ENCODE peak calls at places on chromosome 15, in five cellular contexts. I is esophagus muscularis mucosa, E is sigmoid colon, O is mesendoderm, U is SK-N-SH. J is an unnamed sample.

GRCh38 chr15:87881001-87881400 is 375.5 kb downstream of the NTRK3 start:
- DNase-seq in U (no peak), O (peak; percentile 5), E (no peak), I (no peak), J (no peak)

GRCh38 chr15:33729648-33730047 is 238.6 kb upstream of the CHRM5 start:
- DNase-seq in I (no peak), E (no peak), U (peak; percentile 14), O (no peak), J (no peak)

GRCh38 chr15:82647835-82648256 is 683 bp upstream of the CPEB1 start:
- DNase-seq in O (peak; percentile 45), U (peak; percentile 84), I (no peak), E (peak; percentile 75), J (peak; percentile 60)

GRCh38 chr15:87269566-87269965 is 987.0 kb downstream of the NTRK3 start:
- DNase-seq in U (no peak), E (no peak), I (no peak), O (peak; percentile 21), J (no peak)

GRCh38 chr15:78685157-78685830 is 44.3 kb upstream of the CHRNB4 start:
- DNase-seq in O (peak; percentile 19), I (no peak), E (no peak), U (peak; percentile 32), J (no peak)

GRCh38 chr15:49742381-49742780 is 121.5 kb downstream of the DTWD1 start:
- DNase-seq in O (no peak), I (no peak), U (no peak), E (no peak), J (no peak)

GRCh38 chr15:33179874-33180273 is 14.6 kb downstream of the FMN1 start:
- DNase-seq in O (no peak), U (no peak), E (no peak), I (no peak), J (no peak)

GRCh38 chr15:68230157-68231100 is 901 bp upstream of the CLN6 start:
- DNase-seq in I (peak; percentile 88), U (peak; percentile 35), E (no peak), O (no peak), J (no peak)

GRCh38 chr15:84876269-84876668 is 8.2 kb upstream of the SLC28A1 start:
- DNase-seq in E (no peak), O (no peak), U (no peak), I (no peak), J (no peak)

GRCh38 chr15:63210151-63211051 is 21.0 kb downstream of the RAB8B start:
- DNase-seq in I (no peak), E (no peak), O (peak; percentile 78), U (no peak), J (no peak)

GRCh38 chr15:67968564-67969440 is 85.3 kb upstream of the PIAS1 start:
- DNase-seq in U (no peak), I (no peak), E (no peak), O (no peak), J (peak; percentile 88)

GRCh38 chr15:51870774-51871173 is 41.3 kb downstream of the TMOD3 start:
- DNase-seq in E (no peak), I (no peak), O (no peak), U (no peak), J (no peak)

GRCh38 chr15:92521624-92522008 is 127.9 kb downstream of the ST8SIA2 start:
- DNase-seq in O (peak; percentile 96), U (peak; percentile 64), E (peak; percentile 89), I (no peak), J (peak; percentile 89)

GRCh38 chr15:36808401-36809160 is 229.2 kb downstream of the CDIN1 start:
- DNase-seq in I (no peak), U (no peak), E (no peak), O (no peak), J (no peak)

GRCh38 chr15:65303687-65304392 is 637 bp upstream of the RNU5B-1 start:
- DNase-seq in E (peak; percentile 88), U (peak; percentile 47), O (peak; percentile 94), I (no peak), J (peak; percentile 45)

GRCh38 chr15:29568840-29569532 is 253.3 kb downstream of the TJP1 start:
- DNase-seq in I (peak; percentile 62), O (peak; percentile 66), E (no peak), U (peak; percentile 59), J (peak; percentile 21)

GRCh38 chr15:69035205-69035917 is 20.9 kb downstream of the NOX5 start:
- DNase-seq in I (no peak), O (peak; percentile 70), E (no peak), U (no peak), J (peak; percentile 68)

GRCh38 chr15:52263563-52263962 is 32.0 kb downstream of the MYO5C start:
- DNase-seq in E (no peak), U (no peak), O (no peak), I (no peak), J (no peak)

GRCh38 chr15:48282186-48282585 is 49.0 kb upstream of the DUT start:
- DNase-seq in U (no peak), O (no peak), I (no peak), E (no peak), J (no peak)

GRCh38 chr15:36472672-36473071 is 106.8 kb upstream of the CDIN1 start:
- DNase-seq in I (no peak), U (no peak), O (no peak), E (no peak), J (no peak)

GRCh38 chr15:70493787-70494514 is 269.4 kb downstream of the UACA start:
- DNase-seq in I (no peak), O (no peak), U (no peak), E (no peak), J (peak; percentile 48)

GRCh38 chr15:92869263-92869940 is 30.7 kb upstream of the CHD2 start:
- DNase-seq in I (no peak), E (no peak), U (no peak), O (peak; percentile 48), J (no peak)

GRCh38 chr15:36961956-36962355 is 138.4 kb downstream of the MEIS2 start:
- DNase-seq in I (no peak), O (no peak), U (no peak), E (no peak), J (no peak)

GRCh38 chr15:31338879-31339557 is 12.4 kb downstream of the KLF13 start:
- DNase-seq in E (no peak), I (no peak), U (peak; percentile 64), O (peak; percentile 65), J (no peak)

GRCh38 chr15:59885832-59886231 is 118.3 kb upstream of the FOXB1 start:
- DNase-seq in I (no peak), E (no peak), O (no peak), U (peak; percentile 6), J (peak; percentile 52)

GRCh38 chr15:74662064-74662860 is 33.6 kb downstream of the EDC3 start:
- DNase-seq in O (no peak), E (no peak), I (no peak), U (no peak), J (no peak)

GRCh38 chr15:71325461-71325860 is 210.2 kb downstream of the THSD4 start:
- DNase-seq in U (no peak), E (no peak), O (no peak), I (no peak), J (no peak)

GRCh38 chr15:55403531-55403930 is 4.6 kb downstream of the CCPG1 start:
- DNase-seq in U (no peak), O (no peak), I (no peak), E (no peak), J (no peak)

GRCh38 chr15:83200162-83200561 is 7.5 kb downstream of the HDGFL3 start:
- DNase-seq in O (no peak), I (no peak), U (no peak), E (no peak), J (no peak)

GRCh38 chr15:89372069-89373033 is 37.7 kb upstream of the POLG start:
- DNase-seq in O (no peak), E (no peak), U (no peak), I (no peak), J (no peak)
- H3K4me3 ChIP-seq in O (no peak overlapping the region), E (no peak overlapping the region), U (no peak overlapping the region), I (no peak overlapping the region), J (no peak overlapping the region)

GRCh38 chr15:94070341-94071275 is 160.8 kb upstream of the MCTP2 start:
- DNase-seq in U (no peak), E (peak; percentile 81), I (no peak), O (peak; percentile 48), J (no peak)

GRCh38 chr15:94064676-94065313 is 166.6 kb upstream of the MCTP2 start:
- DNase-seq in O (no peak), E (no peak), U (no peak), I (no peak), J (no peak)

GRCh38 chr15:94069834-94070233 is 161.5 kb upstream of the MCTP2 start:
- DNase-seq in I (no peak), U (no peak), O (no peak), E (no peak), J (no peak)

GRCh38 chr15:94066046-94066445 is 165.3 kb upstream of the MCTP2 start:
- DNase-seq in I (no peak), U (no peak), E (no peak), O (no peak), J (no peak)

DNA sequence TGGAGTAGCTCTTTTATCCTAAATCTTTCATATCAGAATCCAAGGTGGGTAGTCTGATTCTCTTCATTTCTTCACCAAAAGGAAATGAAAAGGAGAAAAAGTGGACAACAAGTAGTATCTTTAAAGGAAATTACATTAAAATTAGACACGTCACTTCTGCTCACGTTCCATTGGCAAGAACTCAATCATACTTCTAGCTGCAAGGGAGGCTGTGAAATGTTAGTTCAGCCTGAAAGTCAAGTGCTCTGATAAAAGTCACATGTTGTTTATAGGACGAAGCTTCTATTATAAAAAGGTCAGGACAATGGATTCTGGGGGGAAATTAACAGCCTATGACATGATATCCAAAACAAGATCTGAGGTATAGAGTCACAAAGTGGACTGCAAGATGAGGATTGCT is 164.6 kb upstream of the MCTP2 start:
- DNase-seq in E (no peak), I (no peak), U (no peak), O (no peak), J (no peak)
- H3K27ac ChIP-seq in E (no peak overlapping the region), I (no peak overlapping the region), U (no peak overlapping the region), O (no peak overlapping the region), J (no peak overlapping the region)

GRCh38 chr15:45637552-45638033 is 2.8 kb downstream of the SQOR start:
- DNase-seq in U (no peak), I (no peak), O (no peak), E (peak; percentile 84), J (peak; percentile 35)
- H3K4me3 ChIP-seq in U (no peak overlapping the region), I (peak overlapping the region; percentile 27), O (no peak overlapping the region), E (peak overlapping the region; percentile 9), J (no peak overlapping the region)

DNA sequence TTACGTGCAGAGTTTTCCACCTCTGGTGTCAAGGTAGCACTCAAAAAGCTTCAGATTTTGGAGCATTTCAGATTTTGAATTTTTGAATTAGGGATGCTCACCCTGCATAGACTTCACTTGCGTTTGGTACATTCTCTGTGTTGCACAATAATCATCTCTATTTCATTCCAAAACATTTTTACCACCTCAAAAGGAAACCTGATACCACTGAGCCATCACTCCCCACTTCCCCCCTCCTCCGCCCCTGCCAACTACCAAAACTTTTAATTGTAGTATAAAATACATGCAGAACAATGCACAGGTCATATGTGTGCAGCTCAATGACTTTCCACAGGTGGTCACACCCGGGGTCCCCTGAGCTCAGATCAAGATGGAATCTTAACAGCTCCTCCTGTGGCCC is 208.8 kb downstream of the SV2B start:
- DNase-seq in I (no peak), O (no peak), E (no peak), U (no peak), J (no peak)
- H3K27ac ChIP-seq in I (no peak overlapping the region), O (no peak overlapping the region), E (no peak overlapping the region), U (no peak overlapping the region), J (no peak overlapping the region)

GRCh38 chr15:40106203-40107161 is 2.2 kb downstream of the BMF start:
- DNase-seq in O (peak; percentile 98), I (no peak), U (no peak), E (peak; percentile 88), J (peak; percentile 66)
- H3K4me3 ChIP-seq in O (no peak overlapping the region), I (no peak overlapping the region), U (no peak overlapping the region), E (no peak overlapping the region), J (no peak overlapping the region)

GRCh38 chr15:90097475-90097874 is 4.8 kb downstream of the IDH2 start:
- DNase-seq in U (no peak), E (no peak), I (no peak), O (no peak), J (no peak)
- H3K27ac ChIP-seq in U (no peak overlapping the region), E (peak overlapping the region; percentile 99), I (peak overlapping the region; percentile 94), O (no peak overlapping the region), J (no peak overlapping the region)